ENCODE peak calls at places on chromosome 10, in nine cellular contexts. One of them, this sample, is unnamed.

GRCh38 chr10:127064474-127064873 is 131.9 kb downstream of the INSYN2A start:
- DNase-seq in ACHN: no peak
- DNase-seq in psoas muscle: no peak
- DNase-seq in occipital lobe: no peak
- DNase-seq in cardiac fibroblast: no peak
- DNase-seq in NCI-H1048: no peak
- DNase-seq in OCI-LY7: no peak
- DNase-seq in iPS DF 19.7: no peak
- DNase-seq in T-cell: no peak
- DNase-seq in this sample: no peak

GRCh38 chr10:97549587-97550322 is 22.8 kb upstream of the ANKRD2 start:
- DNase-seq in ACHN: no peak
- DNase-seq in psoas muscle: peak
- DNase-seq in occipital lobe: peak
- DNase-seq in cardiac fibroblast: peak
- DNase-seq in NCI-H1048: no peak
- DNase-seq in OCI-LY7: no peak
- DNase-seq in iPS DF 19.7: no peak
- DNase-seq in T-cell: no peak
- DNase-seq in this sample: no peak

GRCh38 chr10:88810196-88810961 is 7.8 kb downstream of the LIPM start:
- DNase-seq in ACHN: peak
- DNase-seq in psoas muscle: no peak
- DNase-seq in occipital lobe: no peak
- DNase-seq in cardiac fibroblast: peak
- DNase-seq in NCI-H1048: peak
- DNase-seq in OCI-LY7: peak
- DNase-seq in iPS DF 19.7: peak
- DNase-seq in T-cell: no peak
- DNase-seq in this sample: no peak

GRCh38 chr10:43336641-43337318 is 34.7 kb upstream of the FXYD4 start:
- DNase-seq in ACHN: peak
- DNase-seq in psoas muscle: no peak
- DNase-seq in occipital lobe: no peak
- DNase-seq in cardiac fibroblast: no peak
- DNase-seq in NCI-H1048: no peak
- DNase-seq in OCI-LY7: no peak
- DNase-seq in iPS DF 19.7: no peak
- DNase-seq in T-cell: no peak
- DNase-seq in this sample: no peak

GRCh38 chr10:21724695-21725371 is 190.8 kb downstream of the MLLT10 start:
- DNase-seq in ACHN: peak
- DNase-seq in psoas muscle: peak
- DNase-seq in occipital lobe: peak
- DNase-seq in cardiac fibroblast: peak
- DNase-seq in NCI-H1048: peak
- DNase-seq in OCI-LY7: peak
- DNase-seq in iPS DF 19.7: no peak
- DNase-seq in T-cell: no peak
- DNase-seq in this sample: peak

GRCh38 chr10:104351067-104351681 is 2.5 kb upstream of the CFAP58 start:
- DNase-seq in ACHN: no peak
- DNase-seq in psoas muscle: no peak
- DNase-seq in occipital lobe: no peak
- DNase-seq in cardiac fibroblast: peak
- DNase-seq in NCI-H1048: no peak
- DNase-seq in OCI-LY7: no peak
- DNase-seq in iPS DF 19.7: no peak
- DNase-seq in T-cell: no peak
- DNase-seq in this sample: no peak

GRCh38 chr10:130202984-130203617 is 66.9 kb downstream of the GLRX3 start:
- DNase-seq in ACHN: no peak
- DNase-seq in psoas muscle: no peak
- DNase-seq in occipital lobe: no peak
- DNase-seq in cardiac fibroblast: no peak
- DNase-seq in NCI-H1048: no peak
- DNase-seq in OCI-LY7: no peak
- DNase-seq in iPS DF 19.7: no peak
- DNase-seq in T-cell: no peak
- DNase-seq in this sample: no peak

GRCh38 chr10:129898701-129899563 is 65.1 kb downstream of the EBF3 start:
- DNase-seq in ACHN: no peak
- DNase-seq in psoas muscle: no peak
- DNase-seq in occipital lobe: no peak
- DNase-seq in cardiac fibroblast: no peak
- DNase-seq in NCI-H1048: no peak
- DNase-seq in OCI-LY7: no peak
- DNase-seq in iPS DF 19.7: no peak
- DNase-seq in T-cell: no peak
- DNase-seq in this sample: no peak

GRCh38 chr10:117221156-117221711 is 19.7 kb upstream of the SLC18A2 start:
- DNase-seq in ACHN: peak
- DNase-seq in psoas muscle: no peak
- DNase-seq in occipital lobe: no peak
- DNase-seq in cardiac fibroblast: no peak
- DNase-seq in NCI-H1048: no peak
- DNase-seq in OCI-LY7: no peak
- DNase-seq in iPS DF 19.7: no peak
- DNase-seq in T-cell: no peak
- DNase-seq in this sample: no peak

GRCh38 chr10:29140991-29141390 is 147.9 kb upstream of the LYZL1 start:
- DNase-seq in ACHN: peak
- DNase-seq in psoas muscle: no peak
- DNase-seq in occipital lobe: no peak
- DNase-seq in cardiac fibroblast: peak
- DNase-seq in NCI-H1048: no peak
- DNase-seq in OCI-LY7: no peak
- DNase-seq in iPS DF 19.7: no peak
- DNase-seq in T-cell: no peak
- DNase-seq in this sample: no peak

GRCh38 chr10:18400911-18401260 is 250.5 kb downstream of the NSUN6 start:
- DNase-seq in ACHN: no peak
- DNase-seq in psoas muscle: no peak
- DNase-seq in occipital lobe: no peak
- DNase-seq in cardiac fibroblast: no peak
- DNase-seq in NCI-H1048: no peak
- DNase-seq in OCI-LY7: no peak
- DNase-seq in iPS DF 19.7: no peak
- DNase-seq in T-cell: no peak
- DNase-seq in this sample: no peak